ENCODE peak calls at places on chromosomes 4 and X, in five cellular contexts. M is progenitor cell of endocrine pancreas, W is prostate gland, H is WTC11, T is GM13976. G is an unnamed sample.

GRCh38 chrX:68832101-68832416 is 3.2 kb downstream of the EFNB1 start:
- DNase-seq in M (peak; percentile 8), W (no peak), H (no peak), T (peak; percentile 66), G (no peak)

GRCh38 chrX:44898411-44899221 is 25.6 kb downstream of the KDM6A start:
- DNase-seq in M (no peak), W (no peak), H (no peak), T (no peak), G (no peak)

GRCh38 chrX:8037593-8038348 is 110.6 kb upstream of the PNPLA4 start:
- DNase-seq in M (no peak), W (no peak), H (no peak), T (no peak), G (no peak)

GRCh38 chr4:143352052-143352451 is 15.4 kb downstream of the GAB1 start:
- DNase-seq in M (no peak), W (no peak), H (no peak), T (no peak), G (no peak)

GRCh38 chr4:125826801-125827200 is 512.0 kb downstream of the FAT4 start:
- DNase-seq in M (no peak), W (no peak), H (no peak), T (no peak), G (no peak)

GRCh38 chr4:10496200-10496599 is 39.0 kb upstream of the ZNF518B start:
- DNase-seq in M (no peak), W (no peak), H (peak; percentile 43), T (no peak), G (no peak)

GRCh38 chr4:8044699-8045098 is 105.0 kb upstream of the AFAP1 start:
- DNase-seq in M (no peak), W (no peak), H (no peak), T (no peak), G (no peak)

GRCh38 chr4:13481569-13481968 is 2.6 kb downstream of the RAB28 start:
- DNase-seq in M (no peak), W (no peak), H (no peak), T (no peak), G (no peak)

GRCh38 chr4:8282742-8283141 is 13.2 kb downstream of the HTRA3 start:
- DNase-seq in M (no peak), W (no peak), H (no peak), T (no peak), G (no peak)

GRCh38 chr4:10454726-10455125 is 2.5 kb downstream of the ZNF518B start:
- DNase-seq in M (no peak), W (no peak), H (no peak), T (no peak), G (no peak)

GRCh38 chrX:97850911-97851310 is 967.2 kb downstream of the RPA4 start:
- DNase-seq in M (no peak), W (no peak), H (no peak), T (no peak), G (no peak)

GRCh38 chrX:14864626-14865025 is 8.2 kb downstream of the FANCB start:
- DNase-seq in M (no peak), W (no peak), H (no peak), T (no peak), G (no peak)

GRCh38 chr4:81506731-81507130 is 35.0 kb upstream of the RASGEF1B start:
- DNase-seq in M (no peak), W (no peak), H (no peak), T (no peak), G (no peak)

GRCh38 chr4:95524722-95525121 is 24.1 kb downstream of the UNC5C start:
- DNase-seq in M (no peak), W (no peak), H (no peak), T (no peak), G (no peak)

GRCh38 chr4:102263024-102263787 is 82.1 kb downstream of the SLC39A8 start:
- DNase-seq in M (no peak), W (peak; percentile 38), H (no peak), T (peak; percentile 41), G (no peak)

GRCh38 chr4:66571145-66571544 is 900.9 kb upstream of the EPHA5 start:
- DNase-seq in M (no peak), W (no peak), H (no peak), T (no peak), G (no peak)

GRCh38 chrX:21778236-21778635 is 20.3 kb upstream of the SMPX start:
- DNase-seq in M (no peak), W (no peak), H (no peak), T (no peak), G (no peak)

GRCh38 chr4:86014599-86014998 is 345.3 kb downstream of the MAPK10 start:
- DNase-seq in M (no peak), W (no peak), H (peak; percentile 34), T (peak; percentile 44), G (no peak)

GRCh38 chrX:146433771-146434170 is 375.8 kb upstream of the CXorf51B start:
- DNase-seq in M (no peak), W (no peak), H (no peak), T (no peak), G (no peak)

GRCh38 chr4:80071643-80072606 is 1.1 kb downstream of the ANTXR2 start:
- DNase-seq in M (peak; percentile 15), W (peak; percentile 44), H (peak; percentile 53), T (peak; percentile 43), G (peak; percentile 62)

GRCh38 chrX:130057209-130057608 is 53.1 kb downstream of the ELF4 start:
- DNase-seq in M (no peak), W (no peak), H (no peak), T (no peak), G (no peak)

GRCh38 chrX:118261136-118261535 is 84.8 kb upstream of the WDR44 start:
- DNase-seq in M (no peak), W (no peak), H (no peak), T (no peak), G (no peak)

GRCh38 chr4:38387348-38387747 is 276.7 kb upstream of the KLF3 start:
- DNase-seq in M (no peak), W (peak; percentile 82), H (no peak), T (no peak), G (no peak)

GRCh38 chr4:44056721-44057151 is 391.9 kb downstream of the KCTD8 start:
- DNase-seq in M (no peak), W (no peak), H (peak; percentile 70), T (no peak), G (no peak)

GRCh38 chr4:55378617-55379467 is 16.9 kb upstream of the TMEM165 start:
- DNase-seq in M (no peak), W (peak; percentile 81), H (no peak), T (no peak), G (no peak)

GRCh38 chr4:3422241-3422801 is 19.4 kb upstream of the HGFAC start:
- DNase-seq in M (no peak), W (no peak), H (no peak), T (no peak), G (no peak)

GRCh38 chrX:135707880-135708279 is 5.6 kb upstream of the CT45A1 start:
- DNase-seq in M (no peak), W (no peak), H (peak; percentile 83), T (peak; percentile 40), G (no peak)
- TF ChIP-seq CTCF in M (no peak), W (no peak), H (peak; percentile 51), T (peak; percentile 35), G (no peak)

DNA sequence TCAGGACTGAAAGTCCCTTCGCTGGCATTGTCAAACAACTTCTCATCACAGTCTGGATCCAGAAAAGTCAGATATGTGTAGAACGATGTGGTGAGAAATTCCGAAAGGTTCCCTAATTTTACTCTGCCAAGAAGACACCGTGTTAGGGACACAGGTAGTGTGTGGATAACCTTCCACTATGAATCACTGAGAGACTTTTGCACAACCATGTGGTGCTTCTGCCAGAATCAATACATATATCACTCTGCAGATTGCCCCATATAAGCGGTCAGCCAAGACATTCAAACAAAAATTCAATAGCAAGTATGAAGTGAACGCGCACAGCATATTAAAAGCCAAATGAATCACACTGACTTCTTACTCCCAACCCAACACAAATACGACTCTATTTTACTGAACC is 63.8 kb downstream of the PHKA2 start:
- DNase-seq in M (no peak), W (no peak), H (no peak), T (no peak), G (no peak)
- TF ChIP-seq CTCF in M (no peak), W (no peak), H (no peak), T (no peak), G (no peak)

DNA sequence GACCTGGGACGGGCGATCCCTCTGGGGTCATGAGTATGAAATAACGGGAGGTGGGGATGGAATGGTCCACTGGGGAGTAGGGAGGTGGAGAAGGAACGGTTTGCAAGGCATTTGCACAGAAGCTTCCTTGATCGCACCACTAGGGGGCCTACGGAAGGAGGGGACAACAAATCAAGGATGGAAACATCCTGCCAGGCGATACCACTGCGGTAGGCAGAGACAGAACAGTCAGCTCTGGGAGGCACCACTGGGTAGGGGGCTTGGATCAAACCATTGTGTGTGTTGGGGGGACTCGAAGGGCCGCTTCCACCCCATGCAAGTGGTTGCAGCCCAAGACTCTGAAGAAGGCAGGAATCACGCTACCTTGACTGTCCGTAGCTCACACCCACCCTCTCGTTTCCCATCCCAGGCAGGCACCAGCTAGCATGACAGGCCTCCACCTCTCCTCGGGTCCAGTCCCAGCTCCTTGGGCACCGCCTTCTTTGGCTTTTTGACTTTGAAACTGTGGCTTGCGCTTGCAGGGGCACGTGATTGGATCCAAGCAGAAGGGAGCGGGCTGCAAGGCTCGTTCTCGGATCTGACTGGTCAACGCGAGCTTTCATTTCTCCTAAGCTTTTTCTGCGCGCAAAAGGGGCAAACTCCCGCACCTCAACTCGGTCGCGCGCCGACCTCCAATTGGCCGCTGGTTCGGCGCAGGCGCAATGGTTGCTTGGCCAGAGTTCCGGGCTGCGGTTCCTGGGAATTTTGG is 28.4 kb downstream of the GAGE1 start:
- DNase-seq in M (no peak), W (no peak), H (peak; percentile 56), T (peak; percentile 39), G (no peak)
- TF ChIP-seq CTCF in M (no peak), W (no peak), H (no peak), T (no peak), G (no peak)

GRCh38 chr4:47469951-47470350 is 6.4 kb upstream of the COMMD8 start:
- DNase-seq in M (no peak), W (no peak), H (no peak), T (no peak), G (no peak)

GRCh38 chr4:47473351-47473750 is 9.8 kb upstream of the COMMD8 start:
- DNase-seq in M (no peak), W (no peak), H (no peak), T (no peak), G (no peak)

GRCh38 chr4:47471591-47471990 is 8.1 kb upstream of the COMMD8 start:
- DNase-seq in M (no peak), W (no peak), H (no peak), T (no peak), G (no peak)

GRCh38 chr4:47468686-47469365 is 5.3 kb upstream of the COMMD8 start:
- DNase-seq in M (no peak), W (no peak), H (no peak), T (no peak), G (no peak)

DNA sequence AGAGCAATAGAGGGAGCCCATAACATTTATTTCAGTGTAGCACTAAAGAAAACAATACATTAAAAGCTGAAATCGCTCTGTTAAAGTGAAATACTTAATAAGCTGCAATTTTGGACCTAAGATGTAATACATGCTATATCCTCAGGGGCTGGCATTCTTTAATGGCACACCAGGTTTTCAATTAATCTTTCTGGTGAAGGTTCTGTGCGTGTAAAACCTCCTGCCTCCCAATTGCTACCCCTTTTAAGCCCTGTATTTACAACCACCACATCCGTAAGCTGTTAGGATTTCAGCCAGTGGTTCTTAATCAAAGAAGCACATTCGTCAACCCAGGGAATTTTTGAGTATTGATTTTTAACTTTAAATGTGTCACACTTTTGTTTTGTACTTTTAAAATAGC is 7.6 kb upstream of the COMMD8 start:
- DNase-seq in M (no peak), W (no peak), H (no peak), T (no peak), G (no peak)
- TF ChIP-seq CTCF in M (no peak), W (no peak), H (no peak), T (no peak), G (no peak)

G was measured in CD8-positive, alpha-beta T cell.